ENCODE peak calls at places on chromosomes 1 and 21, in five cellular contexts. I is fibroblast of lung, B is GM23248, W is right cardiac atrium, S is upper lobe of right lung. P is an unnamed sample.

GRCh38 chr1:10873189-10873588 is 76.7 kb upstream of the CASZ1 start:
- DNase-seq in I (no peak), B (no peak), S (no peak), W (no peak), P (peak; percentile 25)

GRCh38 chr1:50369008-50369634 is 54.1 kb downstream of the DMRTA2 start:
- DNase-seq in B (no peak), I (no peak), W (no peak), S (no peak), P (no peak)

GRCh38 chr21:15908187-15908586 is 178.4 kb downstream of the USP25 start:
- DNase-seq in W (no peak), I (no peak), S (no peak), B (peak; percentile 39), P (no peak)

GRCh38 chr1:161359316-161359715 is 8.4 kb downstream of the CFAP126 start:
- DNase-seq in I (no peak), W (no peak), B (no peak), S (no peak), P (no peak)

GRCh38 chr1:109281680-109282496 is 1.1 kb downstream of the PSRC1 start:
- DNase-seq in S (no peak), I (peak; percentile 43), W (no peak), B (peak; percentile 27), P (no peak)

GRCh38 chr1:234154320-234155251 is 218.7 kb upstream of the COA6 start:
- DNase-seq in W (no peak), I (peak; percentile 73), S (no peak), B (peak; percentile 82), P (peak; percentile 43)

GRCh38 chr1:24745711-24746582 is 700 bp downstream of the CLIC4 start:
- DNase-seq in B (peak; percentile 80), I (peak; percentile 85), W (peak; percentile 67), S (peak; percentile 77), P (peak; percentile 70)

GRCh38 chr1:167137285-167138192 is 43.7 kb downstream of the STYXL2 start:
- DNase-seq in S (no peak), B (no peak), W (no peak), I (no peak), P (no peak)

GRCh38 chr21:26964379-26964778 is 2.5 kb downstream of the ADAMTS5 start:
- DNase-seq in I (peak; percentile 44), W (peak; percentile 73), B (peak; percentile 80), S (no peak), P (peak; percentile 66)

GRCh38 chr1:170959385-170959784 is 24.1 kb downstream of the MROH9 start:
- DNase-seq in B (peak; percentile 77), I (no peak), S (no peak), W (no peak), P (no peak)

GRCh38 chr1:4411862-4412261 is 242.5 kb upstream of the AJAP1 start:
- DNase-seq in W (no peak), S (no peak), I (no peak), B (no peak), P (peak; percentile 74)

GRCh38 chr1:36673207-36673606 is 190.5 kb upstream of the CSF3R start:
- DNase-seq in S (no peak), I (no peak), B (no peak), W (no peak), P (no peak)

GRCh38 chr1:36667836-36668235 is 185.1 kb upstream of the CSF3R start:
- DNase-seq in I (no peak), W (no peak), S (no peak), B (no peak), P (no peak)

GRCh38 chr1:36664564-36665287 is 182.0 kb upstream of the CSF3R start:
- DNase-seq in I (no peak), B (no peak), S (no peak), W (no peak), P (no peak)

GRCh38 chr1:36665478-36666080 is 182.9 kb upstream of the CSF3R start:
- DNase-seq in W (no peak), I (no peak), B (no peak), S (no peak), P (no peak)

DNA sequence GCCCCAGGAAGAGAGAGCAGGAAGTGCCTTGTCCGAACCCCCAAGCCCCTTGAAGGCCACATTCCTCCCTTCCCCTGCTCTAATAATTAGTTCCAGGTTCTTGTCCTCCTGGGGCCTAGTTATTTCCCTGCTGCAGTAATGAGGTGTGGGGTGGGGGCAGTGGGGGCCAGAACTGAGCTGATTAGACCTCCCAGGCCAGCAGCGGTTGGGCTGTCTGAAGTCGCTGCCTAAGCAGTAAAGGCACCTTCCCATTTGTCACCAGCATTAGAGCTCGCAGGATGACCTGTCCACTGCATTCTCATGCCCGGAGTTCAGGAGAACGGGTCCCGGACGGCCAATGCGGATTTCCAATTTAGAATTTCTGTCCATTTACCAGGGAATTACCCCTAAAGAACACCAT is 186.6 kb upstream of the CSF3R start:
- DNase-seq in B (no peak), W (no peak), I (no peak), S (no peak), P (no peak)
- H3K27ac ChIP-seq in B (no peak overlapping the region), W (no peak overlapping the region), I (no peak overlapping the region), S (no peak overlapping the region), P (no peak overlapping the region)

DNA sequence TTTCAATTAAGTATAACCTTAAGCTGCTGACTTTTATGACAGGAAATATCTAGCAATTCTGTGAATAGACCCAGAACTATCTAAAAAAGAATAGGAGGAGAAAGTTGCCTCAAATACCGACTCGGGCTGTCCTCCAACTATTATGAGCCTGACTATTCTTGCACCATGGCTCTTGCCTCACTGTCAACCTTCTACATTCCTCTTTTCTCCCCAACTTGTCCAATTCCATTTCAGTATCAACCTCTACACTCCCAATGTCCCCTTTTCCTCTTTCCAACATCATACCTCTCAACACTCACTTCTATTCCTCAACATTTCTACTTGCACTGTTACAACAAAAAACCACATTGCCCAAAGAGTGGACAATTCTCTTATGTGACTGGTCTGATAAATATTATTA is 2.3 kb downstream of the ZZZ3 start:
- DNase-seq in I (no peak), B (no peak), W (no peak), S (no peak), P (no peak)
- H3K4me1 ChIP-seq in I (peaks cover 5% of the 10 kb centered on the region), B (peaks cover 54% of the 10 kb centered on the region), W (no peaks in the 10 kb centered on the region), S (peaks cover 32% of the 10 kb centered on the region), P (peaks cover 12% of the 10 kb centered on the region)

DNA sequence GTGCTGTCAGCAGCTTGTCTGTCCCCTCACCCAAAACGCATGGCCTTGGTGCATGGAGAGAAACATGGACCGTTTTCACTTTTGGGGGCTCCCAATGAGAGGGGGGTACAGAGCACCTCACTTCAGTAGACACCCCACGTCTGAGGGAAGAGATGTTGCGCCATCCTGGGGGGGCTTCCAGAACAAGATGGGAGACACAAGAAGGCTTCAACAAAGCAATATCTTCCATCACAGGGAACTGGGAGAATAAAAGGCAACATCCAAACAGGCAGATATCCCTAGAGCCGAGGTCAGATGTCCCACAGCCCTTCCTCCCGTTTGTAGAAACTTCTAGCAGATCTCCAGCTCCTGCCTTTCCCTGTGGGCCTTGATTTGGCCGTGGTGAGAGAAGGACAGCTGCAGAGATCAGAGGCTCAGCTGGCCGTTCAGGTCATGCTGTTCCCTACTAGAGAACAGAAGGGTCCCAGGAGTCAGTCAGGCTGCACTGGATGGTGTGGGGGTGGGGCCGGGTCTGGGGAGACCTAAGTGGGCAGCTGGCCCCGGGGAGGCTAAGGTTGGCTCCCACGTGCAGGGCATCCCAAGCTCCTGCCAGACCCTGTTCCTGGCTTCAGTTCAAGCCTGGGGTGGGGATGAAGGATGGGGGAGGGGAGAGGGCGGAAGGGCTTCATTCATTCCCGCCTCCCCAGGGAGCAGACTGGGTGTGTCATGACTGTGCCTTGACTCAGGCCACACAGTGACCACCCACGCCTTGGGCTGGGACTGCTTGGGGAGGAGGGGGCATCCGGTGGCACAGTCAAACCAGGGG is 4.4 kb downstream of the PLOD1 start:
- DNase-seq in W (peak; percentile 84), B (peak; percentile 45), I (no peak), S (no peak), P (peak; percentile 73)
- H3K27ac ChIP-seq in W (peak overlapping the region; percentile 40), B (no peak overlapping the region), I (no peak overlapping the region), S (no peak overlapping the region), P (peak overlapping the region; percentile 79)

GRCh38 chr1:44714944-44715571 is 15.9 kb downstream of the RNU5D-1 start:
- DNase-seq in S (no peak), I (peak; percentile 80), B (peak; percentile 81), W (peak; percentile 37), P (peak; percentile 71)

GRCh38 chr1:44717196-44717595 is 13.8 kb downstream of the RNU5D-1 start:
- DNase-seq in W (no peak), S (no peak), I (no peak), B (peak; percentile 10), P (no peak)

GRCh38 chr1:44720281-44720680 is 10.7 kb downstream of the RNU5D-1 start:
- DNase-seq in B (no peak), S (no peak), W (no peak), I (no peak), P (no peak)

GRCh38 chr1:44719318-44719717 is 11.7 kb downstream of the RNU5D-1 start:
- DNase-seq in I (no peak), W (no peak), S (no peak), B (peak; percentile 7), P (no peak)

DNA sequence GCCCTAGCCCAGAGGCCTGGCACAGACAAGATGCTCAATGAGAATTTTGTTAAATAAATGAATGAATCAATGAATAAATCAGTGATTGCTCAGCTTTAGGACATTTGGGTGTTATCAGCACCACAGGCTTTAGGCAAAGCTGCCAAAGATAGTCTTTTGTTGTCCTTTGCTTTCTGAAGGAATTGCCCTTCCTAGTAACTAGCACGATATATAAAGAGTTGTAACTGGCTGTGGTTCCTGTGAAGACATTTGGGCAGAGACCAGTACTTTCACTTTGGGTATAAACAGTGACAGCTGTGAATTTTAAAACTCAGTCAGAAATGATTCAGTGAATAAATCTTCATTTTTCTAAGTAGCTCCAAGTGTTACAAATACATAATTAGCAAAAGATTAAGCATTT is 13.3 kb downstream of the RNU5D-1 start:
- DNase-seq in I (peak; percentile 15), S (no peak), B (no peak), W (no peak), P (no peak)
- H3K4me1 ChIP-seq in I (no peaks in the 10 kb centered on the region), S (peaks cover 13% of the 10 kb centered on the region), B (no peaks in the 10 kb centered on the region), W (no peaks in the 10 kb centered on the region), P (no peaks in the 10 kb centered on the region)

GRCh38 chr1:168390261-168390660 is 109.6 kb downstream of the TBX19 start:
- DNase-seq in I (no peak), B (no peak), W (no peak), S (no peak), P (no peak)
- H3K27ac ChIP-seq in I (no peak overlapping the region), B (no peak overlapping the region), W (no peak overlapping the region), S (no peak overlapping the region), P (no peak overlapping the region)

DNA sequence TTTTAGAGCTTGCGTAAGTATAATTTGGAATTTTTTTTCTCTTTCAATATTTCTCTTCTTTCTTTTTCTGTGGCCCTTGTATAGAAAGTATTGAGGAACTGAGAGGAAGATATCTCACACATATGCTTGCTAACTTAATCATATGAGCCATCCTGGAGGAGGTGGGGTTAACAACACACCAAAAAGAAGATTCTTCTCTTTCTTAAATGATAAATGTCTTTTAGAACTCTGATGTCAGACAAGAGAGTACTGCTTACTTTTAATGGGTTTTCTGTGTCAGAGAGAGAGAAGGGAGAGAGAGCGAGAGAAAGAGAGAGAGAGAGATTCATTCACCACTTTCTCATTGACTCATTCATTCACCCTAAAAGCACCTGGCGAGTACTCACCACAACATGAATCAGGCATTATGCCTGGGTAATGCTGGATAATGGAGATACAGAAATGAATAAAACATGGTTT is 250.3 kb upstream of the SGIP1 start:
- DNase-seq in B (peak; percentile 65), W (no peak), I (no peak), S (no peak), P (no peak)
- H3K4me1 ChIP-seq in B (peaks cover 22% of the 10 kb centered on the region), W (no peaks in the 10 kb centered on the region), I (no peaks in the 10 kb centered on the region), S (peaks cover 26% of the 10 kb centered on the region), P (no peaks in the 10 kb centered on the region)

DNA sequence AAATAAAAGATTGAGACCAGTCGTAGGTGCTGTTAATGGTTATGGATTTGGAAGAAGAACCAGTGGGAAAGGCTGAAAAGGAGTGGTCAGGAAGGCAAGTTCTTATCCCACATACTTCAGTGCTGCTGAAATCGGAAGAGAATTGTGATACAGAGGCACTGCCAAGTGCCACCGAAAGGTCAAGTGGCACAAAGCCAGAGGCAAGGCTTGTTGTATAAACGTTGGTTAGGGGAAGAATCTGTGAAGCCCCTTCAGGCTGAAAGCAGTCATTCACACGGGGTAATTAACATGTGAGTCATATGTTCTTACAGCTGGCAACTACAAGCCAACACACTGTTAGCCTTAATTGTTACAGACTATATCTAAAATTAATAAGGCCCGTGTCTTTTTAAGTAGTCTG is 48.8 kb downstream of the ZBTB40 start:
- DNase-seq in I (peak; percentile 80), B (peak; percentile 36), S (peak; percentile 72), W (peak; percentile 38), P (peak; percentile 31)
- H3K27ac ChIP-seq in I (no peak overlapping the region), B (no peak overlapping the region), S (no peak overlapping the region), W (no peak overlapping the region), P (no peak overlapping the region)